ENCODE peak calls at places on chromosomes 1 and 21, in eight cellular contexts. Y is right lobe of liver; I is astrocyte of the spinal cord; L is Peyer's patch; O is tibial artery; C is AG09309; G is CD8-positive, alpha-beta memory T cell; H is coronary artery. D is an unnamed sample.

GRCh38 chr1:23446644-23447310 is 22.2 kb upstream of the TCEA3 start:
- DNase-seq in Y (no peak), I (no peak), L (no peak), O (no peak), C (no peak), G (no peak), H (no peak), D (no peak)

GRCh38 chr1:16145988-16146887 is 9.6 kb downstream of the EPHA2 start:
- DNase-seq in Y (peak; percentile 72), I (peak; percentile 95), L (peak; percentile 63), O (peak; percentile 66), C (no peak), G (no peak), H (peak; percentile 86), D (no peak)

GRCh38 chr21:20802631-20803260 is 195.5 kb upstream of the NCAM2 start:
- DNase-seq in Y (no peak), I (no peak), L (no peak), O (no peak), C (no peak), G (no peak), H (no peak), D (no peak)

GRCh38 chr1:182784556-182785171 is 4.9 kb upstream of the NPL start:
- DNase-seq in Y (no peak), I (peak; percentile 59), L (no peak), O (no peak), C (peak; percentile 13), G (no peak), H (no peak), D (no peak)

GRCh38 chr1:33459766-33460543 is 12.5 kb upstream of the ZSCAN20 start:
- DNase-seq in Y (no peak), I (no peak), L (no peak), O (no peak), C (peak; percentile 32), G (no peak), H (no peak), D (no peak)

GRCh38 chr1:163535807-163536206 is 214.1 kb downstream of the NUF2 start:
- DNase-seq in Y (no peak), I (peak; percentile 10), L (no peak), O (no peak), C (peak; percentile 8), G (no peak), H (no peak), D (no peak)

GRCh38 chr1:10841059-10841458 is 44.6 kb upstream of the CASZ1 start:
- DNase-seq in Y (no peak), I (no peak), L (no peak), O (no peak), C (no peak), G (no peak), H (no peak), D (no peak)

GRCh38 chr1:221294244-221294643 is 415.0 kb downstream of the HLX start:
- DNase-seq in Y (no peak), I (no peak), L (no peak), O (no peak), C (no peak), G (no peak), H (no peak), D (no peak)

GRCh38 chr21:44083631-44084291 is 23.4 kb upstream of the PWP2 start:
- DNase-seq in Y (no peak), I (no peak), L (peak; percentile 84), O (no peak), C (no peak), G (peak; percentile 58), H (peak; percentile 29), D (peak; percentile 81)

GRCh38 chr1:5811419-5811818 is 180.8 kb downstream of the NPHP4 start:
- DNase-seq in Y (no peak), I (no peak), L (no peak), O (no peak), C (no peak), G (no peak), H (no peak), D (no peak)

GRCh38 chr1:85581138-85581801 is 709 bp downstream of the CCN1 start:
- DNase-seq in Y (peak; percentile 83), I (peak; percentile 87), L (peak; percentile 77), O (peak; percentile 54), C (no peak), G (no peak), H (peak; percentile 88), D (no peak)

GRCh38 chr1:3249846-3250501 is 181.0 kb downstream of the PRDM16 start:
- DNase-seq in Y (no peak), I (peak; percentile 16), L (peak; percentile 82), O (no peak), C (no peak), G (no peak), H (no peak), D (no peak)

GRCh38 chr1:76871355-76871974 is 4.2 kb downstream of the ST6GALNAC5 start:
- DNase-seq in Y (no peak), I (no peak), L (no peak), O (no peak), C (no peak), G (no peak), H (no peak), D (no peak)

GRCh38 chr1:100249155-100249536 is 488 bp downstream of the DBT start:
- DNase-seq in Y (no peak), I (no peak), L (no peak), O (no peak), C (no peak), G (no peak), H (no peak), D (no peak)

GRCh38 chr1:167627865-167628641 is 2.0 kb upstream of the RCSD1 start:
- DNase-seq in Y (no peak), I (no peak), L (peak; percentile 93), O (no peak), C (no peak), G (peak; percentile 73), H (no peak), D (peak; percentile 66)

GRCh38 chr1:60977661-60978060 is 104.7 kb upstream of the NFIA start:
- DNase-seq in Y (no peak), I (no peak), L (no peak), O (no peak), C (no peak), G (no peak), H (no peak), D (no peak)

GRCh38 chr1:8419172-8419571 is 101.3 kb downstream of the SLC45A1 start:
- DNase-seq in Y (no peak), I (peak; percentile 65), L (no peak), O (no peak), C (no peak), G (no peak), H (no peak), D (no peak)
- H3K4me3 ChIP-seq in Y (no peak overlapping the region), I (no peak overlapping the region), L (peak overlapping the region; percentile 78), O (peak overlapping the region; percentile 96), C (no peak overlapping the region), G (no peak overlapping the region), H (peak overlapping the region; percentile 84), D (peak overlapping the region; percentile 18)

GRCh38 chr1:41433501-41433900 is 51.0 kb downstream of the EDN2 start:
- DNase-seq in Y (no peak), I (no peak), L (no peak), O (no peak), C (no peak), G (no peak), H (no peak), D (no peak)
- H3K4me3 ChIP-seq in Y (no peak overlapping the region), I (no peak overlapping the region), L (no peak overlapping the region), O (no peak overlapping the region), C (no peak overlapping the region), G (no peak overlapping the region), H (no peak overlapping the region), D (no peak overlapping the region)

DNA sequence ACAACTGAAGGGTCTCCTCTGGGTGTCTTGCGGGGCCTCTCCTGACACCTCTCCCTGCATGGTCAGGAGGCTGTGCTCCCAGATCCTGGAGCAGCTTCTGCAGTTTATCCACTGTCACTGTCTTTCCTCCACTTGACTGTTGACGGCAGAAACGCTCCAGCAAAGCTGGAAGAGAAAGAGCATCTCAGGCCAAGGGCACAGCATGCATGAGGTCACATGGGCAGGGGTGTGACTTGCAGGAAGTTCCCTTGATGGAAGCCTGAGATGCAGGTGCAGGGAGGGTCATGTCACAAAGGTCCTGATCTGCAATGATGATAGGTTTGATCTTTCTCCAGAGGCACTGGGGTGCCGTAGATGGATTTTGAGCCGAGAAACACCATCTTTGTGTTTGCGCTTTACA is 23.3 kb downstream of the SLC44A3 start:
- DNase-seq in Y (no peak), I (no peak), L (peak; percentile 62), O (no peak), C (no peak), G (no peak), H (no peak), D (no peak)
- H3K4me3 ChIP-seq in Y (no peak overlapping the region), I (no peak overlapping the region), L (no peak overlapping the region), O (no peak overlapping the region), C (no peak overlapping the region), G (no peak overlapping the region), H (no peak overlapping the region), D (no peak overlapping the region)

DNA sequence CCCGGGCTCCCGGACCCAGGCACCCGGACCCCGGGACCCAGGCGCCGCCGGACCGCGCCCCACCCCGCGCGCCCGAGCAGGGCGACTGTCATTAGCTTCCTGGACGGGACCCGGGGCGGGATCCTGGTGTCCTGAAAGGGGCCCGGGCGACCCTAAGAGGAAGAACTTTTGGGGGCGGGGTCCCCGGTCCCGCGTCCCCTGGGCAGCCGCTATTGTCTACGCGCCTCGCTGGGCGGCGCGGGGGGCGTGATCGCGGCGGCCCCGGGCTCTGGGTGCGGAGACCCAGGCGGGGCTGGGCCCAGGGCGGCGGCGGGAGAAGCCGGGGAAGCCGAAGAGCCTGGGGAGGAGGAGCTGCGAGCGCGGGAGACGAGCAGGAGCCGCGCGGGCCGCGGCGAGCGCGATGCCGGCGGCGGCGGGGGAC is 465 bp downstream of the HUNK start:
- DNase-seq in Y (peak; percentile 24), I (no peak), L (peak; percentile 47), O (no peak), C (no peak), G (no peak), H (no peak), D (no peak)
- H3K4me3 ChIP-seq in Y (peak overlapping the region; percentile 49), I (peak overlapping the region; percentile 39), L (peak overlapping the region; percentile 94), O (peak overlapping the region; percentile 44), C (peak overlapping the region; percentile 51), G (no peak overlapping the region), H (peak overlapping the region; percentile 76), D (no peak overlapping the region)

D was measured in naive thymus-derived CD4-positive, alpha-beta T cell.